ENCODE peak calls at places on chromosomes 6 and 20, in eight cellular contexts. X is activated B cell treated with CpG ODN at 0.5 μM for 24 hours; T is tibial nerve; O is OCI-LY7; G is CD8-positive, alpha-beta T cell; U is AG04450; Y is GM13977; M is breast epithelium. P is an unnamed sample.
A peak's percentile ranks its signal among the peaks of the same experiment; 100 is the strongest.

GRCh38 chr6:63236398-63236817 is 25.1 kb downstream of the FKBP1C start:
- DNase-seq in U (no peak), O (no peak), M (no peak), Y (no peak), T (no peak), X (no peak), G (no peak), P (no peak)

GRCh38 chr6:70563540-70563939 is 3.2 kb upstream of the SDHAF4 start:
- DNase-seq in G (no peak), U (no peak), Y (no peak), O (no peak), M (no peak), X (no peak), T (no peak), P (no peak)

GRCh38 chr6:142489722-142490610 is 188.2 kb downstream of the ADGRG6 start:
- DNase-seq in O (no peak), T (no peak), U (no peak), Y (no peak), M (no peak), X (no peak), G (no peak), P (no peak)

GRCh38 chr6:158448856-158449255 is 111.0 kb upstream of the TMEM181 start:
- DNase-seq in M (no peak), O (no peak), X (no peak), U (no peak), Y (no peak), G (no peak), T (no peak), P (no peak)

GRCh38 chr6:123030292-123030691 is 34.3 kb downstream of the CLVS2 start:
- DNase-seq in M (no peak), U (no peak), X (no peak), T (no peak), G (no peak), Y (no peak), O (no peak), P (no peak)

GRCh38 chr6:46876126-46876525 is 45.6 kb downstream of the ADGRF5 start:
- DNase-seq in G (no peak), T (no peak), U (no peak), M (peak; percentile 64), Y (no peak), O (no peak), X (no peak), P (no peak)

GRCh38 chr6:34798057-34798456 is 6.2 kb downstream of the BLTP3A start:
- DNase-seq in G (no peak), Y (no peak), X (no peak), T (no peak), O (no peak), M (no peak), U (no peak), P (no peak)

GRCh38 chr20:53342429-53342828 is 251.2 kb downstream of the ZNF217 start:
- DNase-seq in U (no peak), T (no peak), X (no peak), M (no peak), O (no peak), G (no peak), Y (no peak), P (no peak)

GRCh38 chr6:165231581-165232276 is 77.7 kb downstream of the C6orf118 start:
- DNase-seq in T (peak; percentile 9), G (no peak), O (peak; percentile 3), U (no peak), Y (no peak), M (no peak), X (no peak), P (no peak)

GRCh38 chr6:55449219-55449618 is 122.0 kb downstream of the GFRAL start:
- DNase-seq in O (no peak), Y (no peak), M (no peak), X (no peak), G (no peak), T (no peak), U (no peak), P (no peak)

GRCh38 chr6:33661118-33661838 is 40.2 kb downstream of the ITPR3 start:
- DNase-seq in M (no peak), G (no peak), O (no peak), U (no peak), T (no peak), Y (no peak), X (no peak), P (no peak)

DNA sequence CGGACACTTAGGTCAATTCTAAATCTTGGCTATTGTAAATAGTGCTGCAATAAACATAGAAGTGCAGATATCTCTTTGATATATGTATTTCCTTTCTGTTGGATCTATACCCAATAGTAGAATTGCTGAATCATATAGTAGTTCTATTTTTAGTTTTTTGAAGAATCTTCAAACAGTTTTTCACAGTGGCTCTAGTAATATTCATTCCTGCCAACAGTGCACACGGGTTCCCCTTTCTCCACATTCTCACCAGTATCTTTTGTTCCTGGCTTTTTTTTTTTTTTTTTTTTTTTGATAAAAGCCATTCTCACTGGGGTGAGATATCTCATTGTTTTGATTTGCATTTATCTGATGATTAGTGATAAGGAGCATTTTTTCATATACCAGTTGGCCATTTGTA is 1.8 kb upstream of the FBXL4 start:
- DNase-seq in T (no peak), G (no peak), Y (no peak), U (no peak), M (no peak), O (no peak), X (no peak), P (no peak)
- TF ChIP-seq CTCF in T (no peak), G (no peak), Y (no peak), U (no peak), M (no peak), O (no peak), X (no peak), P (no peak)

DNA sequence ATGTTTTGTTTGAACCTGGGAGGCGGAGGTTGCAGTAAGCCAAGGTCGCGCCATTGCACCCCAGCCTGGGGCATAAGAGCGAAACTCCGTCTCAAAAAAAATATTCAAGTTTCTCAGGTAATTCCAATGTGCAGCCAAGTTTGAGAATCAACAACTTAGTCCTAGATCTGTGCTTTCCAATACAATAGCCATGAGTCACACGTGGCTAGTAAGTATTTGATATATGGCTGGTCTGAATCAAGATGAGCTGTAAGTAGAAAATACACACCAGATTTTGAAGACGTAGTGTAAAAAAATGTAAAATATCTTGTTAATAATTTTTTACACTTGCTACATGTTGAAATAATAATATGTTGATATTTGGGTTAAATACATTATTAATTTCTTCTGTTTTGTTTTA is 35.0 kb upstream of the BTBD3 start:
- DNase-seq in G (no peak), O (no peak), T (no peak), X (no peak), M (no peak), Y (no peak), U (no peak), P (no peak)
- TF ChIP-seq CTCF in G (no peak), O (no peak), T (no peak), X (no peak), M (no peak), Y (no peak), U (no peak), P (no peak)

DNA sequence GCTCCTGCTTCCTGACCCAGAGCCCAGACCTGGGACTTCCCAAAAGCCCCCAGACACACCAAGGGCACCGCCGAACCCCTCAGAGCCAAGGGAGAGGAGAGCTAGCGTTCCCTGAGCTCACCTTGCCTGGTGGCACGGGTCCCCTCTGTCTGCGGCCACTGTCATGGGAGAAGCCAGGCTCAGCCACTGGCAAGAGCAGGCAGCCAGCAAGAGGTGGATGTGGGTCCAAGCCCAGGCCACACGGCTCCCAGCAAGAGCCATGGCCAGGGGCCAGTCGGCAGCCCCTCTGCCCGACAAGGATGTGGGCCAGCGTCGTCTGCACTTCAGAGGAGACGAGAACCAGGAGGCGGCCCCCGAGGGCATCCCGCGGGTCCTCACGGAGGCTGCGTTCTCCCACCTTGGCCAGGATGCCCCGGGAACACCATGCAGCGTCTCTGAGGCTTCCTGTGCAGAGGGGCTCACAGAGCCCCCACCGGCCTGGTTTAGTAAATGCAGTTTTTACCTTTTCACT is 2.2 kb upstream of the PPDPF start:
- DNase-seq in U (no peak), O (no peak), X (no peak), Y (no peak), T (no peak), G (no peak), M (no peak), P (no peak)
- TF ChIP-seq CTCF in U (peak; percentile 9), O (no peak), X (no peak), Y (no peak), T (no peak), G (no peak), M (no peak), P (peak; percentile 38)

DNA sequence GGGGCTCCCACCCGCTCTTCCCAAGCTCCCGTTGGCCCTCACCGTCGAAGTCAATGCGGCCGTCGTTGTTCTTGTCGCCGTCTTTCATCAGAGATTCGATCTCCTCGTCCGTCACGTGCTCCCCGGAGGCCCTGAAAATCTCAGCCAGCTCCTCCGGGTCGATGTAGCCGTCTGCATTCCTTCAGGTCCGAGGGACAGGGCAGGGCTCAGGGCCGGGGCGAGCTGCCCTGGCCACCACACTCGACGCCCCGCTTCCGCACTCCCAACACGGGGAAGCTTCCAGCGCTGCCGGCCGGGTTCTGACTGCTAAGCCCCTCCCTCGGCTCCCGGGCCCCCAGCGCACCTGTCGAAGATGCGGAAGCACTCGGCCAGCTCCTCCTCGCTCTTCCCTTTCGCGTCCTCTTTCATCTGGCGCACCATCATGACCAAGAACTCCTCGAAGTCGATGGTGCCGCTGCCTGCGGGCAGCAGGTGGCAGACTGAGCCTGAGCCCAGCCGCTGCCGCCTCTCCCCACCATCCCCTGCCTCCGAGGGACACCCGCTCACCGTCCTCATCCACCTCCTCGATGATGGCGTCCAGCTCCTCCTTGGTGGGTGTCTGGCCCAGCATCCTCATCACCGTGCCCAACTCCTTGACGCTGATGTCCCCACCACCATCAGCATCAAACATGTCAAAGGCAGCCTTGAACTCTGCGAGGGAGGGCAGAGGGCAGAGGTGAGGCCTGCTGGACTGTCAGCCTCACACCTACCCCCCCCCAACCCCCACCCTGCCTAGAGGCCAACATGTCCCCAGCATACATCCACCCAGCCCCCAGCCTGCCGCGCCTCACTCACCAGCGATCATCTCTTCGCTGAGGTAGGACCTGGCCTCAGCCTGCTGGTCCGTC is 2.9 kb downstream of the TNNC2 start:
- DNase-seq in G (peak; percentile 54), U (no peak), X (peak; percentile 48), Y (peak; percentile 59), O (peak; percentile 59), T (no peak), M (no peak), P (no peak)
- TF ChIP-seq CTCF in G (no peak), U (peak; percentile 37), X (no peak), Y (peak; percentile 51), O (peak; percentile 64), T (peak; percentile 29), M (no peak), P (peak; percentile 48)

P was measured in type B pancreatic cell.